ENCODE peak calls at places on chromosome 13, in ten cellular contexts. T is iPS-NIHi11; L is upper lobe of right lung; N is HuH-7.5; M is HTR-8/SVneo; Z is thoracic aorta; G is left ventricle myocardium inferior; J is stimulated activated CD4-positive, alpha-beta T cell treated with anti-CD3 and anti-CD28 coated beads, Interleukin-15, amount 100 ng/mL, for 24 hours; B is hypothalamus; R is osteoblast. C is an unnamed sample.

GRCh38 chr13:38758278-38758677 is 71.4 kb downstream of the FREM2 start:
- DNase-seq in T (no peak), L (no peak), N (no peak), M (no peak), Z (no peak), G (no peak), J (no peak), B (no peak), R (no peak), C (no peak)

GRCh38 chr13:104024416-104025170 is 958.4 kb upstream of the SLC10A2 start:
- DNase-seq in T (no peak), L (no peak), N (no peak), M (no peak), Z (no peak), G (no peak), J (no peak), B (no peak), R (no peak), C (no peak)

GRCh38 chr13:97798171-97798821 is 155.2 kb upstream of the IPO5 start:
- DNase-seq in T (no peak), L (no peak), N (no peak), M (no peak), Z (no peak), G (no peak), J (no peak), B (no peak), R (no peak), C (no peak)

GRCh38 chr13:96027496-96027895 is 25.7 kb downstream of the UGGT2 start:
- DNase-seq in T (no peak), L (no peak), N (no peak), M (no peak), Z (no peak), G (no peak), J (no peak), B (no peak), R (no peak), C (no peak)

GRCh38 chr13:19845758-19846157 is 17.7 kb downstream of the ZMYM5 start:
- DNase-seq in T (peak), L (no peak), N (peak), M (peak), Z (peak), G (no peak), J (peak), B (no peak), R (peak), C (no peak)

GRCh38 chr13:24060993-24061392 is 99.5 kb upstream of the SPATA13 start:
- DNase-seq in T (no peak), L (no peak), N (no peak), M (no peak), Z (no peak), G (no peak), J (no peak), B (no peak), R (no peak), C (no peak)

GRCh38 chr13:26440111-26440510 is 117.4 kb upstream of the WASF3 start:
- DNase-seq in T (no peak), L (no peak), N (no peak), M (no peak), Z (no peak), G (no peak), J (no peak), B (no peak), R (no peak), C (no peak)

GRCh38 chr13:28451482-28452217 is 43.3 kb downstream of the FLT1 start:
- DNase-seq in T (peak), L (no peak), N (no peak), M (no peak), Z (no peak), G (no peak), J (no peak), B (no peak), R (peak), C (no peak)

GRCh38 chr13:20702530-20702929 is 969 bp upstream of the IL17D start:
- DNase-seq in T (no peak), L (no peak), N (no peak), M (no peak), Z (no peak), G (no peak), J (no peak), B (no peak), R (peak), C (no peak)

GRCh38 chr13:105035092-105035491 is 1500.4 kb downstream of the EFNB2 start:
- DNase-seq in T (no peak), L (no peak), N (no peak), M (no peak), Z (no peak), G (no peak), J (no peak), B (no peak), R (no peak), C (no peak)

GRCh38 chr13:98606296-98606695 is 29.4 kb upstream of the STK24 start:
- DNase-seq in T (no peak), L (no peak), N (no peak), M (no peak), Z (no peak), G (no peak), J (no peak), B (no peak), R (peak), C (no peak)

GRCh38 chr13:107025991-107026390 is 458.1 kb upstream of the ARGLU1 start:
- DNase-seq in T (no peak), L (no peak), N (no peak), M (no peak), Z (peak), G (peak), J (no peak), B (no peak), R (no peak), C (peak)

GRCh38 chr13:113432509-113433270 is 20.6 kb downstream of the ADPRHL1 start:
- DNase-seq in T (no peak), L (no peak), N (no peak), M (no peak), Z (no peak), G (no peak), J (no peak), B (no peak), R (peak), C (no peak)

GRCh38 chr13:33610471-33611015 is 207.4 kb upstream of the RFC3 start:
- DNase-seq in T (peak), L (no peak), N (peak), M (no peak), Z (no peak), G (peak), J (peak), B (peak), R (peak), C (peak)

GRCh38 chr13:53201454-53202225 is 173.0 kb downstream of the OLFM4 start:
- DNase-seq in T (peak), L (peak), N (no peak), M (no peak), Z (no peak), G (peak), J (peak), B (no peak), R (peak), C (peak)